ENCODE peak calls at places on chromosome 2, in seven cellular contexts. Y is stimulated activated naive CD4-positive, alpha-beta T cell; O is HEK293T; A is Right ventricle myocardium superior; I is activated naive CD4-positive, alpha-beta T cell treated with Interleukin-2 at 50 U/mL for 16 hours; Z is NCI-H1092 treated with DMSO at 0.1 percent for 48 hours; H is H7. T is an unnamed sample.

GRCh38 chr2:220764246-220764645 is 807.9 kb downstream of the EPHA4 start:
- DNase-seq in A (no peak), Z (no peak), Y (no peak), O (no peak), I (no peak), H (no peak), T (no peak)

GRCh38 chr2:142294225-142294624 is 163.4 kb upstream of the LRP1B start:
- DNase-seq in O (no peak), H (no peak), Z (no peak), Y (no peak), I (no peak), A (no peak), T (no peak)

GRCh38 chr2:168224346-168224745 is 23.0 kb downstream of the STK39 start:
- DNase-seq in H (no peak), Y (no peak), I (no peak), O (no peak), A (no peak), Z (no peak), T (no peak)

GRCh38 chr2:64857581-64858471 is 131.4 kb upstream of the SLC1A4 start:
- DNase-seq in O (no peak), Z (peak; percentile 54), Y (no peak), I (no peak), H (no peak), A (peak; percentile 70), T (no peak)

GRCh38 chr2:237324446-237325236 is 89.3 kb downstream of the COL6A3 start:
- DNase-seq in Z (peak; percentile 28), A (no peak), I (no peak), O (no peak), Y (no peak), H (no peak), T (no peak)

GRCh38 chr2:197255550-197255949 is 55.0 kb downstream of the ANKRD44 start:
- DNase-seq in Z (no peak), I (peak; percentile 77), Y (peak; percentile 43), O (no peak), A (peak; percentile 87), H (peak; percentile 80), T (peak; percentile 88)

GRCh38 chr2:25252291-25253152 is 84.1 kb upstream of the POMC start:
- DNase-seq in O (no peak), Y (peak; percentile 64), I (peak; percentile 62), H (peak; percentile 100), A (peak; percentile 79), Z (peak; percentile 71), T (no peak)

GRCh38 chr2:237540823-237541222 is 25.6 kb upstream of the PRLH start:
- DNase-seq in O (no peak), I (no peak), A (peak; percentile 86), Y (no peak), Z (peak; percentile 36), H (no peak), T (no peak)

GRCh38 chr2:60446413-60447358 is 106.8 kb downstream of the BCL11A start:
- DNase-seq in Z (no peak), I (no peak), H (no peak), Y (no peak), A (no peak), O (no peak), T (no peak)

GRCh38 chr2:9815844-9816279 is 27.4 kb upstream of the TAF1B start:
- DNase-seq in I (no peak), Y (no peak), Z (no peak), H (no peak), O (no peak), A (no peak), T (no peak)

GRCh38 chr2:27118525-27119329 is at the start of gene CGREF1:
- DNase-seq in H (peak; percentile 90), Z (peak; percentile 16), A (no peak), Y (no peak), O (no peak), I (no peak), T (no peak)

GRCh38 chr2:236592821-236593220 is 23.2 kb downstream of the ACKR3 start:
- DNase-seq in A (no peak), O (no peak), I (no peak), Y (no peak), H (no peak), Z (peak; percentile 52), T (no peak)

GRCh38 chr2:52414596-52414995 is 1353.0 kb upstream of the CHAC2 start:
- DNase-seq in A (no peak), H (no peak), I (no peak), O (no peak), Z (no peak), Y (no peak), T (no peak)

GRCh38 chr2:216114476-216115223 is 5.5 kb downstream of the XRCC5 start:
- DNase-seq in Z (peak; percentile 98), Y (peak; percentile 92), I (peak; percentile 95), H (peak; percentile 82), A (peak; percentile 97), O (peak; percentile 98), T (peak; percentile 96)

GRCh38 chr2:208097313-208097712 is 27.0 kb downstream of the CRYGD start:
- DNase-seq in Y (no peak), O (no peak), I (no peak), A (no peak), Z (no peak), H (no peak), T (no peak)

GRCh38 chr2:196431957-196432356 is 207.6 kb upstream of the CCDC150 start:
- DNase-seq in H (peak; percentile 47), A (no peak), O (peak; percentile 38), Z (peak; percentile 4), I (no peak), Y (no peak), T (no peak)

GRCh38 chr2:239688098-239688497 is 287.3 kb upstream of the HDAC4 start:
- DNase-seq in I (no peak), O (peak; percentile 57), Y (no peak), A (peak; percentile 24), Z (no peak), H (peak; percentile 70), T (no peak)

GRCh38 chr2:154402138-154402714 is 296.3 kb upstream of the KCNJ3 start:
- DNase-seq in Z (peak; percentile 25), A (no peak), I (no peak), Y (no peak), O (peak; percentile 26), H (no peak), T (peak; percentile 1)

GRCh38 chr2:95275151-95275515 is 884 bp downstream of the PROM2 start:
- DNase-seq in Z (no peak), O (no peak), I (no peak), Y (no peak), H (no peak), A (no peak), T (no peak)

GRCh38 chr2:233480490-233481202 is 85.9 kb downstream of the USP40 start:
- DNase-seq in Y (no peak), O (no peak), Z (peak; percentile 59), A (peak; percentile 50), I (no peak), H (peak; percentile 66), T (no peak)

GRCh38 chr2:22336414-22336813 is 1048.6 kb upstream of the KLHL29 start:
- DNase-seq in I (no peak), A (no peak), Y (no peak), Z (no peak), O (no peak), H (no peak), T (no peak)

GRCh38 chr2:18830962-18831361 is 241.6 kb upstream of the NT5C1B start:
- DNase-seq in Z (no peak), A (no peak), O (no peak), I (no peak), H (no peak), Y (no peak), T (no peak)

GRCh38 chr2:37837576-37838335 is 87.3 kb upstream of the RMDN2 start:
- DNase-seq in I (no peak), Z (no peak), Y (no peak), A (peak; percentile 55), H (no peak), O (no peak), T (no peak)

GRCh38 chr2:924202-924601 is 26.4 kb upstream of the SNTG2 start:
- DNase-seq in Z (no peak), Y (no peak), O (no peak), I (no peak), H (no peak), A (no peak), T (no peak)

GRCh38 chr2:46850742-46851141 is 64.9 kb downstream of the MCFD2 start:
- DNase-seq in Y (no peak), I (no peak), O (no peak), H (no peak), A (no peak), Z (no peak), T (no peak)

GRCh38 chr2:126990605-126991532 is 92.2 kb downstream of the TEX51 start:
- DNase-seq in Z (no peak), Y (no peak), A (no peak), H (no peak), I (no peak), O (no peak), T (peak; percentile 68)

GRCh38 chr2:216918088-216918680 is 58.3 kb upstream of the TNP1 start:
- DNase-seq in H (no peak), O (no peak), Y (no peak), A (no peak), Z (no peak), I (no peak), T (no peak)

GRCh38 chr2:83017366-83018090 is 1441.6 kb downstream of the SUCLG1 start:
- DNase-seq in Y (no peak), I (no peak), A (no peak), O (no peak), Z (no peak), H (no peak), T (no peak)

GRCh38 chr2:78861546-78861945 is 164.0 kb upstream of the REG3G start:
- DNase-seq in A (no peak), Y (no peak), Z (no peak), H (peak; percentile 10), I (no peak), O (peak; percentile 28), T (no peak)